ENCODE peak calls at places on chromosomes 1 and 21, in five cellular contexts. S is left ventricle myocardium inferior; N is iPS-NIHi11; T is activated CD8-positive, alpha-beta T cell treated with anti-CD3 and anti-CD28 coated beads, Interleukin-2, amount 10 ng/mL, durations not matched to agents 7 days and 5 days; Y is HepG2. Q is an unnamed sample.

GRCh38 chr1:220966874-220967631 is 87.8 kb downstream of the HLX start:
- DNase-seq in Y (no peak), T (no peak), N (no peak), S (no peak), Q (no peak)

GRCh38 chr1:23909412-23909811 is 3.8 kb downstream of the CNR2 start:
- DNase-seq in Y (no peak), S (no peak), N (no peak), T (peak), Q (no peak)

GRCh38 chr1:226308166-226308722 is 720 bp downstream of the LIN9 start:
- DNase-seq in Y (no peak), N (no peak), S (peak), T (peak), Q (no peak)

GRCh38 chr1:43525995-43526394 is 4.7 kb upstream of the PTPRF start:
- DNase-seq in S (no peak), Y (no peak), N (no peak), T (no peak), Q (no peak)

GRCh38 chr1:206505702-206506375 is 1.5 kb upstream of the RASSF5 start:
- DNase-seq in T (no peak), N (no peak), S (no peak), Y (no peak), Q (no peak)

GRCh38 chr1:116760487-116760886 is 6.3 kb downstream of the CD2 start:
- DNase-seq in S (no peak), T (peak), Y (no peak), N (no peak), Q (no peak)

GRCh38 chr1:47942238-47942629 is 55.0 kb downstream of the TRABD2B start:
- DNase-seq in S (no peak), N (no peak), T (no peak), Y (no peak), Q (no peak)

GRCh38 chr1:7109901-7110300 is 324.6 kb downstream of the CAMTA1 start:
- DNase-seq in N (no peak), S (no peak), Y (no peak), T (no peak), Q (no peak)

GRCh38 chr1:897176-897575 is 26.5 kb upstream of the SAMD11 start:
- DNase-seq in Y (no peak), T (peak), N (no peak), S (no peak), Q (no peak)

GRCh38 chr1:76267631-76268030 is 193.1 kb downstream of the ST6GALNAC3 start:
- DNase-seq in S (no peak), Y (no peak), T (no peak), N (no peak), Q (no peak)

GRCh38 chr1:26122988-26123973 is 11.7 kb downstream of the PDIK1L start:
- DNase-seq in N (no peak), S (no peak), Y (no peak), T (peak), Q (no peak)

GRCh38 chr21:39720126-39720778 is 24.7 kb upstream of the IGSF5 start:
- DNase-seq in T (no peak), Y (no peak), S (no peak), N (no peak), Q (no peak)

GRCh38 chr21:26471116-26471505 is 102.0 kb downstream of the CYYR1 start:
- DNase-seq in N (no peak), S (no peak), T (no peak), Y (no peak), Q (no peak)